ENCODE peak calls at places on chromosomes 13 and 19, in nine cellular contexts. O is IMR-90, J is keratinocyte, M is astrocyte of the spinal cord, P is GM10248, S is fibroblast of pulmonary artery, Z is choroid plexus epithelial cell, I is cardiac fibroblast, X is transverse colon. G is an unnamed sample.

GRCh38 chr19:18204394-18205179 is 745 bp upstream of the RAB3A start:
- DNase-seq in O (no peak), J (no peak), M (no peak), P (no peak), S (no peak), Z (no peak), I (no peak), X (peak), G (peak)

GRCh38 chr19:6138066-6138465 is 2.6 kb downstream of the ACSBG2 start:
- DNase-seq in O (no peak), J (no peak), M (no peak), P (no peak), S (no peak), Z (no peak), I (no peak), X (no peak), G (no peak)

GRCh38 chr13:64935441-64935840 is 2294.7 kb downstream of the PCDH9 start:
- DNase-seq in O (no peak), J (no peak), M (no peak), P (no peak), S (no peak), Z (no peak), I (no peak), X (no peak), G (no peak)

GRCh38 chr19:45995715-45996385 is 583 bp downstream of the CCDC61 start:
- DNase-seq in O (peak), J (no peak), M (no peak), P (no peak), S (peak), Z (peak), I (peak), X (no peak), G (no peak)

GRCh38 chr13:23201870-23202269 is 21.1 kb downstream of the SGCG start:
- DNase-seq in O (no peak), J (no peak), M (no peak), P (no peak), S (no peak), Z (no peak), I (no peak), X (no peak), G (no peak)

GRCh38 chr19:54453921-54454780 is 5.2 kb downstream of the LENG8 start:
- DNase-seq in O (no peak), J (no peak), M (no peak), P (no peak), S (no peak), Z (no peak), I (no peak), X (no peak), G (no peak)

GRCh38 chr19:3580156-3580955 is 4.9 kb upstream of the GIPC3 start:
- DNase-seq in O (peak), J (no peak), M (peak), P (no peak), S (peak), Z (peak), I (peak), X (no peak), G (no peak)

GRCh38 chr19:403221-404036 is 5.5 kb downstream of the C2CD4C start:
- DNase-seq in O (no peak), J (no peak), M (no peak), P (no peak), S (no peak), Z (no peak), I (no peak), X (no peak), G (no peak)

GRCh38 chr13:105670179-105671015 is 865.1 kb downstream of the EFNB2 start:
- DNase-seq in O (no peak), J (no peak), M (no peak), P (no peak), S (no peak), Z (no peak), I (no peak), X (no peak), G (no peak)

GRCh38 chr13:109093988-109094387 is 464.6 kb downstream of the MYO16 start:
- DNase-seq in O (no peak), J (no peak), M (no peak), P (no peak), S (no peak), Z (no peak), I (no peak), X (no peak), G (no peak)

GRCh38 chr19:17872251-17873001 is 681 bp downstream of the SLC5A5 start:
- DNase-seq in O (no peak), J (no peak), M (no peak), P (no peak), S (no peak), Z (no peak), I (no peak), X (no peak), G (no peak)

GRCh38 chr19:56595548-56595899 is 422 bp downstream of the ZNF71 start:
- DNase-seq in O (peak), J (no peak), M (no peak), P (no peak), S (peak), Z (peak), I (no peak), X (no peak), G (no peak)

GRCh38 chr19:35105411-35106290 is 10.0 kb upstream of the FXYD3 start:
- DNase-seq in O (no peak), J (no peak), M (no peak), P (no peak), S (no peak), Z (no peak), I (no peak), X (no peak), G (no peak)

GRCh38 chr13:27918041-27918917 is 1.5 kb upstream of the PDX1 start:
- DNase-seq in O (no peak), J (no peak), M (no peak), P (no peak), S (no peak), Z (no peak), I (no peak), X (no peak), G (no peak)

GRCh38 chr13:101144808-101145419 is 271.4 kb downstream of the NALCN start:
- DNase-seq in O (peak), J (no peak), M (peak), P (peak), S (peak), Z (peak), I (peak), X (no peak), G (no peak)

GRCh38 chr13:33624253-33624652 is 193.7 kb upstream of the RFC3 start:
- DNase-seq in O (no peak), J (no peak), M (no peak), P (no peak), S (no peak), Z (no peak), I (no peak), X (no peak), G (no peak)

GRCh38 chr13:51364404-51365008 is 25.0 kb downstream of the SERPINE3 start:
- DNase-seq in O (peak), J (no peak), M (peak), P (no peak), S (peak), Z (peak), I (no peak), X (no peak), G (no peak)

GRCh38 chr13:43238341-43239083 is 215.1 kb downstream of the DNAJC15 start:
- DNase-seq in O (no peak), J (no peak), M (no peak), P (no peak), S (no peak), Z (no peak), I (no peak), X (no peak), G (no peak)

GRCh38 chr13:63381078-63381859 is 1965.6 kb upstream of the PCDH20 start:
- DNase-seq in O (peak), J (no peak), M (no peak), P (no peak), S (peak), Z (peak), I (no peak), X (no peak), G (no peak)

GRCh38 chr13:106416645-106417044 is 118.8 kb downstream of the EFNB2 start:
- DNase-seq in O (no peak), J (no peak), M (no peak), P (no peak), S (no peak), Z (no peak), I (no peak), X (no peak), G (no peak)

GRCh38 chr13:101242720-101243119 is 173.6 kb downstream of the NALCN start:
- DNase-seq in O (peak), J (no peak), M (peak), P (no peak), S (peak), Z (peak), I (no peak), X (no peak), G (no peak)

GRCh38 chr19:53868091-53868891 is 608 bp downstream of the MYADM start:
- DNase-seq in O (peak), J (no peak), M (peak), P (no peak), S (peak), Z (peak), I (peak), X (peak), G (no peak)

GRCh38 chr13:30607908-30608307 is 9.8 kb upstream of the USPL1 start:
- DNase-seq in O (no peak), J (no peak), M (no peak), P (peak), S (no peak), Z (no peak), I (no peak), X (peak), G (no peak)

GRCh38 chr19:46901701-46902401 is 41.1 kb downstream of the ARHGAP35 start:
- DNase-seq in O (peak), J (no peak), M (peak), P (no peak), S (no peak), Z (no peak), I (no peak), X (no peak), G (no peak)

GRCh38 chr19:29855771-29856510 is 44.1 kb downstream of the CCNE1 start:
- DNase-seq in O (no peak), J (no peak), M (no peak), P (no peak), S (no peak), Z (no peak), I (no peak), X (no peak), G (no peak)

GRCh38 chr13:114100446-114101320 is 31.7 kb downstream of the RASA3 start:
- DNase-seq in O (no peak), J (no peak), M (no peak), P (peak), S (peak), Z (no peak), I (peak), X (peak), G (peak)

GRCh38 chr13:21964686-21965085 is 293.8 kb downstream of the FGF9 start:
- DNase-seq in O (peak), J (no peak), M (no peak), P (no peak), S (no peak), Z (no peak), I (no peak), X (no peak), G (no peak)

GRCh38 chr19:57559008-57559403 is 657 bp downstream of the ZNF550 start:
- DNase-seq in O (no peak), J (no peak), M (no peak), P (peak), S (peak), Z (peak), I (peak), X (peak), G (no peak)

GRCh38 chr19:19280561-19280960 is 7.5 kb upstream of the TM6SF2 start:
- DNase-seq in O (peak), J (no peak), M (no peak), P (no peak), S (peak), Z (no peak), I (peak), X (no peak), G (no peak)

GRCh38 chr19:8654591-8655339 is 24.3 kb downstream of the NFILZ start:
- DNase-seq in O (peak), J (no peak), M (peak), P (peak), S (peak), Z (peak), I (peak), X (peak), G (no peak)

DNA sequence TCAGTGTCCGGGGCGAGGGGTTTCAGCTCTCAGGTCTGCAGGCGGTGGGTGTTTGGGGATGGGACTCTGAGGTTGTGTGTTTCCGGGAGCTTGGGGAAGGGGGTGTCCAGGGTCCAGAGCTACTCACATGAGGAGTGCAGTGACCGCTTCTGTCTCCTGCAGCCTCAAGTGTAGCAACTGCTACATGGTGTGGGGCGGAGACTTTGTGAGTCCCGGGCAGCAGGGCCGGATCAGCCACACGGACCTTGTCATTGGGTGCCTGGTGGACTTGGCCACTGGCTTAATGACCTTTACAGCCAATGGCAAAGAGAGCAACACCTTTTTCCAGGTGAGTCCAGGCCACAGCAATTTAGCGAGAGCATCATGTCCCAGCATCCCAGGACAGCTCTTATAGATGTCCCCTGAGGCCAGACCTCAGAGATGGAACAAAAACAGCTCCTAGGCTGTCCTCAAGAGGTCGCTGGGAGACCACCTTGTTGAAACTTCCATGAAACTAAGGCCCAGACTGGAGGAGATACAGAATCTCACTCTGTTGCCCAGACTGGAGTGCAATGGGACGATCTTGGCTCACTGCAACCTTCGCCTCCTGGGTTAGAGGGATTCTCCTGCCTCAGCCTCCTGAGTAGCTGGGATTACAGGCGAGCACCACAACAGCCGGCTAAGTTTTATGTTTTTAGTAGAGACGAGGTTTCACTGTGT is 44.9 kb downstream of the RYR1 start:
- DNase-seq in O (no peak), J (no peak), M (no peak), P (no peak), S (peak), Z (peak), I (no peak), X (no peak), G (no peak)
- TF ChIP-seq CTCF in O (peak), J (peak), M (no peak), P (peak), S (no peak), Z (peak), I (peak), X (no peak), G (no peak)

GRCh38 chr19:16588089-16588823 is 16.0 kb upstream of the SLC35E1 start:
- DNase-seq in O (peak), J (no peak), M (peak), P (peak), S (peak), Z (no peak), I (peak), X (peak), G (no peak)
- TF ChIP-seq CTCF in O (no peak), J (no peak), M (no peak), P (peak), S (peak), Z (no peak), I (no peak), X (no peak), G (no peak)

DNA sequence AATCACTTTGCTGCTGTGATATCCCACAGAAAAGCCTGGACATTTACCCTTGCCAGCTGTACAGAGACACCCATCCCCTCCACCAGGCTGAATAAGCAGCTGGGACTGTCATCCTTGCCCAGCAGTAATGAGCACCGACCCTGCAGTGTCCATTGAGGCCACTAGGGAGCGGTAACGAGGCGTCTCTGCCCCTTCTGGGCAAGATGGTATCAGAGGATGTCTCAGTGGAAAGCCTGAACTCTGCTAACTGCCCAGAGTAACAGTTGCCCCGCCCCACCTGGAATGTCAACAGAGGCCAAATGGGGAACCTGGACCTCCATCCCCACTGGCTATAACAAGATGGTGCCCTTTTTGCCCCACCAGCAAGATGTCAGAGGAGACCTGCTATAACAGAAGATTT is 22.8 kb upstream of the CEACAM20 start:
- DNase-seq in O (no peak), J (no peak), M (no peak), P (no peak), S (peak), Z (peak), I (peak), X (peak), G (no peak)
- TF ChIP-seq CTCF in O (peak), J (peak), M (peak), P (peak), S (peak), Z (peak), I (peak), X (no peak), G (no peak)

GRCh38 chr19:50005428-50005827 is 19.7 kb downstream of the VRK3 start:
- DNase-seq in O (no peak), J (no peak), M (no peak), P (no peak), S (no peak), Z (no peak), I (no peak), X (no peak), G (no peak)

GRCh38 chr19:50007947-50008346 is 17.2 kb downstream of the VRK3 start:
- DNase-seq in O (no peak), J (no peak), M (no peak), P (no peak), S (no peak), Z (no peak), I (no peak), X (no peak), G (no peak)

GRCh38 chr19:50003810-50004419 is 21.3 kb downstream of the VRK3 start:
- DNase-seq in O (peak), J (peak), M (peak), P (peak), S (peak), Z (peak), I (peak), X (peak), G (no peak)

GRCh38 chr19:50007170-50007569 is 18.0 kb downstream of the VRK3 start:
- DNase-seq in O (no peak), J (no peak), M (no peak), P (no peak), S (no peak), Z (no peak), I (no peak), X (no peak), G (no peak)

DNA sequence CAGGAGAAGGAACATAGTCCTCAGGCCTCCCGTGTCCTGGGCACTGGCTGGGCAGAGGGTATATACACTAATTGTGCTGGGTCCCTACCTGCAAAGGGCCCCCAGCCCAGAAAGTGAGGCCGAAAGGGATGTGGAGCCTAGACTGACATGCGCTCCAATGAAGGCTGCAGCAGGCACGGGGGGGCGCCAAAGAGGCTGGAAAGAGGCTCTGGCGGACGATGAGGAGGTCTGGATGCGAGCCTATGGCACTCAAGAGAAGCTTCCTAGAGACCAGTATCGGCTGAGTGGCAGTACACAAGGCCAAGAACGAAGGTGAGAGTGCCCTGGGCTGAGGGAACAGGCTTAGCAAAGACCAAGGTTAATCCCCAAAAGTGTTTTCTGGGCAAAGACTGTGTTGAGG is 16.6 kb downstream of the VRK3 start:
- DNase-seq in O (no peak), J (no peak), M (no peak), P (no peak), S (no peak), Z (peak), I (peak), X (no peak), G (no peak)
- TF ChIP-seq CTCF in O (peak), J (peak), M (peak), P (peak), S (peak), Z (peak), I (peak), X (no peak), G (no peak)

DNA sequence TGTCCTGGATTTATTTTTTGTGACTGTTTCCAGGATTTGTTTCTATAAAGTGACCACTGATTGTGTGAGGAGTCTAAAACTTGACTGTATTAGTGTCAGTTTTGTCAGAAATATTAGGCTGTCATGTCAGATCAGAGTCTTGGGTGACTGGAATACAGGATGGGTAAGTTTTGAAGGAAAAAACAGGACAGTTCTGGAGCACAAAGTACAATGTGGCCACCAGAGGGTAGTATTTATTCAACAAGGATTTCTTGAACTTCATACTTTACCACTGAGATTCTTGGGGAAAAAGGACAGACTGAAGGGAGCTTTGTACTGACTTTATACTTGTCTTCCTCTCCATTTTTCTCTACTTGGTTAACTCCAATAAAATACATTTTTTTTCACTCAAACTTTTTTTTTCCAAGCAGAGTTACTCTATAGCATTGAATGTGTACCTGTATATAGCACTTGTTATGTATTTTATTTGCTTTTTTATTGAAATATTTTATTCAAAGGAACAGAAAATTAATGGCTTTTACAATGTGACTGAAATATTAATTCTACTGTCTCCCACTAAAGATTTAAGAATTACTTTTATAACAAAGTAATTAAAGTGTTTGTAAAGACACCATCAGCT is 51.1 kb downstream of the LMO7 start:
- DNase-seq in O (peak), J (no peak), M (peak), P (no peak), S (peak), Z (peak), I (peak), X (no peak), G (no peak)
- TF ChIP-seq CTCF in O (peak), J (peak), M (peak), P (peak), S (peak), Z (peak), I (peak), X (peak), G (no peak)

G was measured in omental fat pad.